ENCODE peak calls at places on chromosomes 13 and 19, in seven cellular contexts. One of them, this sample, is unnamed.
A peak's percentile ranks its signal among the peaks of the same experiment; 100 is the strongest.

GRCh38 chr13:80989241-80989640 is 648.3 kb upstream of the SPRY2 start:
- DNase-seq in tibial nerve: no peak
- DNase-seq in lung: no peak
- DNase-seq in cardiac muscle cell: no peak
- DNase-seq in fibroblast of lung: no peak
- DNase-seq in heart left ventricle: no peak
- DNase-seq in right atrium auricular region: no peak
- DNase-seq in this sample: no peak

GRCh38 chr19:47755065-47755761 is 9.9 kb downstream of the NOP53 start:
- DNase-seq in tibial nerve: no peak
- DNase-seq in lung: no peak
- DNase-seq in cardiac muscle cell: no peak
- DNase-seq in fibroblast of lung: no peak
- DNase-seq in heart left ventricle: no peak
- DNase-seq in right atrium auricular region: no peak
- DNase-seq in this sample: no peak

GRCh38 chr13:51861728-51862300 is at the start of gene CCDC70:
- DNase-seq in tibial nerve: no peak
- DNase-seq in lung: no peak
- DNase-seq in cardiac muscle cell: no peak
- DNase-seq in fibroblast of lung: peak; percentile 8
- DNase-seq in heart left ventricle: no peak
- DNase-seq in right atrium auricular region: no peak
- DNase-seq in this sample: no peak

GRCh38 chr13:74135306-74136088 is 1.3 kb upstream of the KLF12 start:
- DNase-seq in tibial nerve: peak; percentile 30
- DNase-seq in lung: peak; percentile 53
- DNase-seq in cardiac muscle cell: peak; percentile 87
- DNase-seq in fibroblast of lung: peak; percentile 66
- DNase-seq in heart left ventricle: peak; percentile 87
- DNase-seq in right atrium auricular region: peak; percentile 63
- DNase-seq in this sample: peak; percentile 79

GRCh38 chr13:80345771-80346510 is 5.0 kb upstream of the SPRY2 start:
- DNase-seq in tibial nerve: peak; percentile 34
- DNase-seq in lung: no peak
- DNase-seq in cardiac muscle cell: no peak
- DNase-seq in fibroblast of lung: no peak
- DNase-seq in heart left ventricle: no peak
- DNase-seq in right atrium auricular region: no peak
- DNase-seq in this sample: no peak

GRCh38 chr13:79481685-79482052 is 714 bp downstream of the NDFIP2 start:
- DNase-seq in tibial nerve: no peak
- DNase-seq in lung: no peak
- DNase-seq in cardiac muscle cell: no peak
- DNase-seq in fibroblast of lung: no peak
- DNase-seq in heart left ventricle: no peak
- DNase-seq in right atrium auricular region: no peak
- DNase-seq in this sample: no peak

GRCh38 chr19:46132508-46133100 is 8.1 kb upstream of the IGFL3 start:
- DNase-seq in tibial nerve: no peak
- DNase-seq in lung: no peak
- DNase-seq in cardiac muscle cell: no peak
- DNase-seq in fibroblast of lung: no peak
- DNase-seq in heart left ventricle: no peak
- DNase-seq in right atrium auricular region: no peak
- DNase-seq in this sample: no peak

GRCh38 chr13:99059498-99060070 is 81.7 kb upstream of the DOCK9 start:
- DNase-seq in tibial nerve: no peak
- DNase-seq in lung: no peak
- DNase-seq in cardiac muscle cell: no peak
- DNase-seq in fibroblast of lung: no peak
- DNase-seq in heart left ventricle: no peak
- DNase-seq in right atrium auricular region: no peak
- DNase-seq in this sample: no peak

GRCh38 chr19:51093510-51094345 is 11.0 kb upstream of the KLK14 start:
- DNase-seq in tibial nerve: no peak
- DNase-seq in lung: no peak
- DNase-seq in cardiac muscle cell: no peak
- DNase-seq in fibroblast of lung: no peak
- DNase-seq in heart left ventricle: no peak
- DNase-seq in right atrium auricular region: no peak
- DNase-seq in this sample: no peak

GRCh38 chr13:46561691-46562090 is 8.7 kb downstream of the LRCH1 start:
- DNase-seq in tibial nerve: no peak
- DNase-seq in lung: no peak
- DNase-seq in cardiac muscle cell: no peak
- DNase-seq in fibroblast of lung: peak; percentile 65
- DNase-seq in heart left ventricle: no peak
- DNase-seq in right atrium auricular region: no peak
- DNase-seq in this sample: no peak

GRCh38 chr13:32255744-32256120 is 59.4 kb downstream of the ZAR1L start:
- DNase-seq in tibial nerve: no peak
- DNase-seq in lung: no peak
- DNase-seq in cardiac muscle cell: no peak
- DNase-seq in fibroblast of lung: peak; percentile 75
- DNase-seq in heart left ventricle: no peak
- DNase-seq in right atrium auricular region: no peak
- DNase-seq in this sample: no peak

GRCh38 chr13:32267836-32268439 is 47.2 kb downstream of the ZAR1L start:
- DNase-seq in tibial nerve: no peak
- DNase-seq in lung: peak; percentile 38
- DNase-seq in cardiac muscle cell: no peak
- DNase-seq in fibroblast of lung: no peak
- DNase-seq in heart left ventricle: no peak
- DNase-seq in right atrium auricular region: no peak
- DNase-seq in this sample: no peak

GRCh38 chr19:45076029-45076850 is at the start of gene ZNF296:
- DNase-seq in tibial nerve: peak; percentile 41
- DNase-seq in lung: peak; percentile 83
- DNase-seq in cardiac muscle cell: peak; percentile 83
- DNase-seq in fibroblast of lung: peak; percentile 43
- DNase-seq in heart left ventricle: peak; percentile 88
- DNase-seq in right atrium auricular region: peak; percentile 64
- DNase-seq in this sample: peak; percentile 71

GRCh38 chr19:50639121-50640112 is at the start of gene SYT3:
- DNase-seq in tibial nerve: no peak
- DNase-seq in lung: no peak
- DNase-seq in cardiac muscle cell: peak; percentile 80
- DNase-seq in fibroblast of lung: peak; percentile 19
- DNase-seq in heart left ventricle: no peak
- DNase-seq in right atrium auricular region: no peak
- DNase-seq in this sample: peak; percentile 36

GRCh38 chr13:34967851-34968562 is 25.9 kb downstream of the NBEA start:
- DNase-seq in tibial nerve: no peak
- DNase-seq in lung: no peak
- DNase-seq in cardiac muscle cell: no peak
- DNase-seq in fibroblast of lung: no peak
- DNase-seq in heart left ventricle: no peak
- DNase-seq in right atrium auricular region: no peak
- DNase-seq in this sample: no peak

GRCh38 chr13:23356368-23356767 is 77.1 kb downstream of the SACS start:
- DNase-seq in tibial nerve: no peak
- DNase-seq in lung: no peak
- DNase-seq in cardiac muscle cell: no peak
- DNase-seq in fibroblast of lung: no peak
- DNase-seq in heart left ventricle: no peak
- DNase-seq in right atrium auricular region: no peak
- DNase-seq in this sample: no peak

GRCh38 chr13:51785592-51786424 is 18.2 kb downstream of the DHRS12 start:
- DNase-seq in tibial nerve: no peak
- DNase-seq in lung: no peak
- DNase-seq in cardiac muscle cell: peak; percentile 96
- DNase-seq in fibroblast of lung: peak; percentile 64
- DNase-seq in heart left ventricle: no peak
- DNase-seq in right atrium auricular region: no peak
- DNase-seq in this sample: peak; percentile 76

GRCh38 chr13:94280357-94280756 is 199.1 kb downstream of the DCT start:
- DNase-seq in tibial nerve: no peak
- DNase-seq in lung: no peak
- DNase-seq in cardiac muscle cell: no peak
- DNase-seq in fibroblast of lung: no peak
- DNase-seq in heart left ventricle: no peak
- DNase-seq in right atrium auricular region: no peak
- DNase-seq in this sample: no peak

GRCh38 chr13:27040826-27041108 is 130.8 kb downstream of the USP12 start:
- DNase-seq in tibial nerve: no peak
- DNase-seq in lung: no peak
- DNase-seq in cardiac muscle cell: no peak
- DNase-seq in fibroblast of lung: no peak
- DNase-seq in heart left ventricle: no peak
- DNase-seq in right atrium auricular region: peak; percentile 16
- DNase-seq in this sample: no peak
- H3K27ac ChIP-seq in tibial nerve: no peak overlapping the region
- H3K27ac ChIP-seq in lung: no peak overlapping the region
- H3K27ac ChIP-seq in cardiac muscle cell: no peak overlapping the region
- H3K27ac ChIP-seq in fibroblast of lung: no peak overlapping the region
- H3K27ac ChIP-seq in heart left ventricle: no peak overlapping the region
- H3K27ac ChIP-seq in right atrium auricular region: no peak overlapping the region
- H3K27ac ChIP-seq in this sample: no peak overlapping the region

DNA sequence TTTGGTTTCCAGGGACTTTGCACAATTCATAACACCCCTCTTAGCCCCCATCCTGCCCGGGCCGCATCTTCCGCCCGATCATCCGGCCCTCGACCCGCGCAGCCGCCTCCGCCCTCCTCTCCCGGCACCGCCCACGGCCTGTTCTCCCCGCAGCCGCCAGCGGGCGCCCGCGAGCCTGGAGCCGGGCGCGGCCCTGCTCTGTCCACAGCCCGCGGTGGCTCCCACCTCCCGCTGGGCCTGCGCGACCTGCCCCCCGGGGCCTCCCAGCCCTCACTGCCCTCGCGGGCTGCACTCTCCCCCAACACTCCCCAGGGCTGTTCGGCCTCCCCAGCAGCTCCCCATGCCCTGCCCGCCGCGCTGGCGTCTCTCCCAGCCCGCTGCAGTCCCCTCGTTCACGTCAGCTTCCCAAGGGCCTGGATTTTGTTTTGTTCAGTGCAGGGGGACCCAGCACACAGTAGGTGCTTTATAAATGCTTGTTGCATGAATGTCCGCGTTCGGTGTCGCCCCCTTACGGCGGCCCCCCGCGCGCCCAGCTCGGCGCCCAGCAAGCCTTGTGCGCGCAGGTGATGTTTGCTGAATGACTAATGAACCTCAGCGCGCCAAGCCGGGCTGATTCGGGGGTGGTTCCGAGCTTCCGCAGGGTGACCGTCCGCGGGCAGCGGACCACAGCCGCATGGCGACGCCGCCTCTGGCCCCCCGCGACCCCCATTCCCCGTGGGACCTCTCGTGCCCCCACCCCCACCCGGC is 4.6 kb upstream of the APC2 start:
- DNase-seq in tibial nerve: peak; percentile 49
- DNase-seq in lung: peak; percentile 65
- DNase-seq in cardiac muscle cell: peak; percentile 78
- DNase-seq in fibroblast of lung: peak; percentile 36
- DNase-seq in heart left ventricle: peak; percentile 89
- DNase-seq in right atrium auricular region: no peak
- DNase-seq in this sample: peak; percentile 66
- H3K4me3 ChIP-seq in tibial nerve: peak overlapping the region; percentile 25
- H3K4me3 ChIP-seq in lung: no peak overlapping the region
- H3K4me3 ChIP-seq in cardiac muscle cell: peak overlapping the region; percentile 53
- H3K4me3 ChIP-seq in fibroblast of lung: peak overlapping the region; percentile 5
- H3K4me3 ChIP-seq in heart left ventricle: peak overlapping the region; percentile 41
- H3K4me3 ChIP-seq in right atrium auricular region: peak overlapping the region; percentile 44
- H3K4me3 ChIP-seq in this sample: peak overlapping the region; percentile 63

DNA sequence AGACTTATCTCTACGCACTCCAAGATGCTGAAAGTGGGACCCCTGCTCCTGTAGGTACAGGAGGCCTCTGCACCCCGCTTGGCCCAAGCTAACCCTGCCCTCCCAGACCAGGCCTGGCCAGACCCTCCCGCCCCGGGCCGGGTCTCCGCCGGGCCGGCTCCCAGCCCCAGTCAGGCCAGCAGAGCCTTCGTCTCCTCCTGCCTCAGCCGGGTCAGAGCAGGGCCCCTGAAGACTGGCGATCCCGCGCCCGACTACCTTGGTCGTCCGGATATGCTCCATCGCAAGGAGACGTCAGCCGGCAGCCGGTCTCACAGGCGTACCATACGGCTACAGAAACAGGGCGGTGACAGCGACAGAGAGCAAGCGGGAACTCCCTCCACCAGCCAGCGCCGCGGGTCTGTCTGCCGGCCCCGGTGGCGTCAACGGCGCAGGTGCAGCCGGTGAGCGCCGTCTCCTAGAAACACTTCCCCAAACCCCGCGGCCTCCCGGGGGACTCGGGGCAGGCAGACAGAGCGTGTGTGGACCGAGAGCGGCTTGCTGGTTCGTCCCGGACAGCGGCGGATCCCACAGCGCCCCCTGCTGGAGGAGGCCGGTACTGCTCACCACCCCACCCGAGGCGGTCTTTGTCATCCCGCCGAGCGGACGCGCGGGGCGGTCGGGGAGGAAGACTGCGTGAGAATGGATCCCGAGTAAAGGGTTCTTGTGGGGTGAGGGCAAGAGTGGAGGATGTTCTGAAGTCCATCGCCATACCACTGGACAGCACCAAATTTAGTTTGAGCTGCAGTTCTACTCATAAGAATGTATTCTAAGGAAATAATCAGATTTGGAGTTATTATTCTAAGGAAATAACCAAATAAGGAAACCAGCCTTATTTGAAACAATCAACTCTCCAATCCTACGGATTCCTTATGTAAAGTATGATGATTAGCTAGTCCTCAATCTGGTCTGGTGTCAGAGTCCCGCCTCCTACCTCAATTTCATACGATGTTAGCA is at the start of gene MTMR6:
- DNase-seq in tibial nerve: peak; percentile 78
- DNase-seq in lung: peak; percentile 94
- DNase-seq in cardiac muscle cell: peak; percentile 92
- DNase-seq in fibroblast of lung: peak; percentile 83
- DNase-seq in heart left ventricle: peak; percentile 97
- DNase-seq in right atrium auricular region: peak; percentile 94
- DNase-seq in this sample: peak; percentile 94
- H3K27ac ChIP-seq in tibial nerve: peak within 1 kb of the TSS; percentile 62
- H3K27ac ChIP-seq in lung: peak within 1 kb of the TSS; percentile 95
- H3K27ac ChIP-seq in cardiac muscle cell: peak within 1 kb of the TSS; percentile 4
- H3K27ac ChIP-seq in fibroblast of lung: peak within 1 kb of the TSS; percentile 98
- H3K27ac ChIP-seq in heart left ventricle: peak within 1 kb of the TSS; percentile 80
- H3K27ac ChIP-seq in right atrium auricular region: peak within 1 kb of the TSS; percentile 83
- H3K27ac ChIP-seq in this sample: peak within 1 kb of the TSS; percentile 91

GRCh38 chr19:14434543-14435319 is 1.6 kb downstream of the PKN1 start:
- DNase-seq in tibial nerve: no peak
- DNase-seq in lung: peak; percentile 66
- DNase-seq in cardiac muscle cell: no peak
- DNase-seq in fibroblast of lung: peak; percentile 68
- DNase-seq in heart left ventricle: peak; percentile 78
- DNase-seq in right atrium auricular region: peak; percentile 85
- DNase-seq in this sample: peak; percentile 68
- H3K4me3 ChIP-seq in tibial nerve: peak overlapping the region; percentile 67
- H3K4me3 ChIP-seq in lung: peak overlapping the region; percentile 82
- H3K4me3 ChIP-seq in cardiac muscle cell: no peak overlapping the region
- H3K4me3 ChIP-seq in fibroblast of lung: peak overlapping the region; percentile 65
- H3K4me3 ChIP-seq in heart left ventricle: peak overlapping the region; percentile 94
- H3K4me3 ChIP-seq in right atrium auricular region: peak overlapping the region; percentile 78
- H3K4me3 ChIP-seq in this sample: peak overlapping the region; percentile 93

GRCh38 chr19:35903550-35904179 is 1.3 kb downstream of the HCST start:
- DNase-seq in tibial nerve: peak; percentile 43
- DNase-seq in lung: peak; percentile 77
- DNase-seq in cardiac muscle cell: peak; percentile 65
- DNase-seq in fibroblast of lung: peak; percentile 51
- DNase-seq in heart left ventricle: peak; percentile 92
- DNase-seq in right atrium auricular region: peak; percentile 79
- DNase-seq in this sample: peak; percentile 72
- H3K27ac ChIP-seq in tibial nerve: no peak overlapping the region
- H3K27ac ChIP-seq in lung: peak overlapping the region; percentile 85
- H3K27ac ChIP-seq in cardiac muscle cell: no peak overlapping the region
- H3K27ac ChIP-seq in fibroblast of lung: peak overlapping the region; percentile 45
- H3K27ac ChIP-seq in heart left ventricle: peak overlapping the region; percentile 72
- H3K27ac ChIP-seq in right atrium auricular region: peak overlapping the region; percentile 53
- H3K27ac ChIP-seq in this sample: peak overlapping the region; percentile 77